ENCODE peak calls at places on chromosomes 2 and 18, in nine cellular contexts. One of them, this sample, is unnamed.

GRCh38 chr2:217055624-217056023 is 195.8 kb upstream of the TNP1 start:
- DNase-seq in AG10803: no peak
- DNase-seq in left ventricle myocardium inferior: no peak
- DNase-seq in adrenal gland: no peak
- DNase-seq in colonic mucosa: no peak
- DNase-seq in fibroblast of the aortic adventitia: no peak
- DNase-seq in breast epithelium: no peak
- DNase-seq in epithelial cell of esophagus: no peak
- DNase-seq in tibial artery: no peak
- DNase-seq in this sample: no peak

GRCh38 chr2:145749556-145749955 is 1229.6 kb upstream of the ZEB2 start:
- DNase-seq in AG10803: no peak
- DNase-seq in left ventricle myocardium inferior: no peak
- DNase-seq in adrenal gland: no peak
- DNase-seq in colonic mucosa: no peak
- DNase-seq in fibroblast of the aortic adventitia: no peak
- DNase-seq in breast epithelium: no peak
- DNase-seq in epithelial cell of esophagus: no peak
- DNase-seq in tibial artery: no peak
- DNase-seq in this sample: no peak

GRCh38 chr2:61853086-61853847 is 593 bp downstream of the FAM161A start:
- DNase-seq in AG10803: no peak
- DNase-seq in left ventricle myocardium inferior: no peak
- DNase-seq in adrenal gland: peak; percentile 24
- DNase-seq in colonic mucosa: peak; percentile 23
- DNase-seq in fibroblast of the aortic adventitia: peak; percentile 4
- DNase-seq in breast epithelium: no peak
- DNase-seq in epithelial cell of esophagus: peak; percentile 10
- DNase-seq in tibial artery: no peak
- DNase-seq in this sample: no peak

GRCh38 chr18:48749768-48750167 is 201.0 kb downstream of the SMAD7 start:
- DNase-seq in AG10803: peak; percentile 85
- DNase-seq in left ventricle myocardium inferior: peak; percentile 73
- DNase-seq in adrenal gland: no peak
- DNase-seq in colonic mucosa: no peak
- DNase-seq in fibroblast of the aortic adventitia: peak; percentile 96
- DNase-seq in breast epithelium: no peak
- DNase-seq in epithelial cell of esophagus: peak; percentile 32
- DNase-seq in tibial artery: peak; percentile 90
- DNase-seq in this sample: peak; percentile 87

GRCh38 chr18:8117008-8117376 is 492.2 kb upstream of the RAB12 start:
- DNase-seq in AG10803: peak; percentile 38
- DNase-seq in left ventricle myocardium inferior: no peak
- DNase-seq in adrenal gland: no peak
- DNase-seq in colonic mucosa: no peak
- DNase-seq in fibroblast of the aortic adventitia: peak; percentile 4
- DNase-seq in breast epithelium: no peak
- DNase-seq in epithelial cell of esophagus: peak; percentile 57
- DNase-seq in tibial artery: no peak
- DNase-seq in this sample: no peak

GRCh38 chr2:16218651-16219050 is 278.3 kb downstream of the MYCN start:
- DNase-seq in AG10803: no peak
- DNase-seq in left ventricle myocardium inferior: no peak
- DNase-seq in adrenal gland: peak; percentile 24
- DNase-seq in colonic mucosa: peak; percentile 60
- DNase-seq in fibroblast of the aortic adventitia: no peak
- DNase-seq in breast epithelium: no peak
- DNase-seq in epithelial cell of esophagus: no peak
- DNase-seq in tibial artery: peak; percentile 16
- DNase-seq in this sample: no peak

GRCh38 chr18:78660311-78660710 is 319.3 kb upstream of the SALL3 start:
- DNase-seq in AG10803: no peak
- DNase-seq in left ventricle myocardium inferior: no peak
- DNase-seq in adrenal gland: no peak
- DNase-seq in colonic mucosa: no peak
- DNase-seq in fibroblast of the aortic adventitia: no peak
- DNase-seq in breast epithelium: no peak
- DNase-seq in epithelial cell of esophagus: no peak
- DNase-seq in tibial artery: no peak
- DNase-seq in this sample: no peak

GRCh38 chr2:80288576-80288975 is 16.0 kb downstream of the LRRTM1 start:
- DNase-seq in AG10803: peak; percentile 12
- DNase-seq in left ventricle myocardium inferior: no peak
- DNase-seq in adrenal gland: no peak
- DNase-seq in colonic mucosa: no peak
- DNase-seq in fibroblast of the aortic adventitia: peak; percentile 19
- DNase-seq in breast epithelium: no peak
- DNase-seq in epithelial cell of esophagus: no peak
- DNase-seq in tibial artery: no peak
- DNase-seq in this sample: no peak

GRCh38 chr2:232362174-232362913 is 16.2 kb upstream of the ALPP start:
- DNase-seq in AG10803: no peak
- DNase-seq in left ventricle myocardium inferior: no peak
- DNase-seq in adrenal gland: no peak
- DNase-seq in colonic mucosa: no peak
- DNase-seq in fibroblast of the aortic adventitia: no peak
- DNase-seq in breast epithelium: peak; percentile 14
- DNase-seq in epithelial cell of esophagus: no peak
- DNase-seq in tibial artery: peak; percentile 39
- DNase-seq in this sample: no peak

GRCh38 chr2:211944572-211944971 is 594.0 kb downstream of the ERBB4 start:
- DNase-seq in AG10803: no peak
- DNase-seq in left ventricle myocardium inferior: no peak
- DNase-seq in adrenal gland: no peak
- DNase-seq in colonic mucosa: no peak
- DNase-seq in fibroblast of the aortic adventitia: no peak
- DNase-seq in breast epithelium: no peak
- DNase-seq in epithelial cell of esophagus: peak; percentile 38
- DNase-seq in tibial artery: no peak
- DNase-seq in this sample: no peak

GRCh38 chr2:233838726-233839446 is 15.4 kb downstream of the HJURP start:
- DNase-seq in AG10803: no peak
- DNase-seq in left ventricle myocardium inferior: no peak
- DNase-seq in adrenal gland: no peak
- DNase-seq in colonic mucosa: no peak
- DNase-seq in fibroblast of the aortic adventitia: no peak
- DNase-seq in breast epithelium: no peak
- DNase-seq in epithelial cell of esophagus: no peak
- DNase-seq in tibial artery: peak; percentile 20
- DNase-seq in this sample: peak; percentile 30

GRCh38 chr2:32039447-32040219 is at the start of gene DPY30:
- DNase-seq in AG10803: peak; percentile 93
- DNase-seq in left ventricle myocardium inferior: peak; percentile 92
- DNase-seq in adrenal gland: peak; percentile 93
- DNase-seq in colonic mucosa: peak; percentile 95
- DNase-seq in fibroblast of the aortic adventitia: peak; percentile 92
- DNase-seq in breast epithelium: peak; percentile 88
- DNase-seq in epithelial cell of esophagus: peak; percentile 94
- DNase-seq in tibial artery: peak; percentile 94
- DNase-seq in this sample: peak; percentile 90

GRCh38 chr2:61090386-61090921 is 24.8 kb downstream of the SANBR start:
- DNase-seq in AG10803: peak; percentile 53
- DNase-seq in left ventricle myocardium inferior: no peak
- DNase-seq in adrenal gland: no peak
- DNase-seq in colonic mucosa: no peak
- DNase-seq in fibroblast of the aortic adventitia: peak; percentile 8
- DNase-seq in breast epithelium: no peak
- DNase-seq in epithelial cell of esophagus: peak; percentile 1
- DNase-seq in tibial artery: no peak
- DNase-seq in this sample: no peak

GRCh38 chr2:39649491-39649890 is 16.2 kb upstream of the TMEM178A start:
- DNase-seq in AG10803: no peak
- DNase-seq in left ventricle myocardium inferior: no peak
- DNase-seq in adrenal gland: no peak
- DNase-seq in colonic mucosa: no peak
- DNase-seq in fibroblast of the aortic adventitia: no peak
- DNase-seq in breast epithelium: no peak
- DNase-seq in epithelial cell of esophagus: no peak
- DNase-seq in tibial artery: no peak
- DNase-seq in this sample: no peak

GRCh38 chr2:107669335-107669734 is 157.4 kb upstream of the RGPD4 start:
- DNase-seq in AG10803: peak; percentile 12
- DNase-seq in left ventricle myocardium inferior: no peak
- DNase-seq in adrenal gland: no peak
- DNase-seq in colonic mucosa: no peak
- DNase-seq in fibroblast of the aortic adventitia: peak; percentile 6
- DNase-seq in breast epithelium: no peak
- DNase-seq in epithelial cell of esophagus: peak; percentile 30
- DNase-seq in tibial artery: no peak
- DNase-seq in this sample: no peak

DNA sequence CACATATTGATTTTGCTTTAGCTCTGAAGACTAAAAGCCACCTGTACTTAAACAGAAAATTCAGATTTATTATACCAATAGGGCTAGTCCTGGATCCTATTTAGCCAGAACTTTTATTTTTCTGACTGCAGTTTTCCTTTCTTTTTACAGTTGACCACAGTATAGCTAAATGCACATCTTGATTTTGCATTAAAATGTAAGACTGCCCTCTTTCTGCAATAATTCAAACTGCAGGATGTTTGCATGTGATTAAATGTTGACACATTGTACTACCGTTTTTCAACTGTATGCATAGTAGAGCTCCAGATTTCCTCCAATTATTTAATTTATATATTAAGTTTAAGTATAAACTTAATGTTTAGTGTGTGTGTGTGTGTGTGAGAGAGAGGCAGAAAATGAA is 1262.9 kb downstream of the SUCLG1 start:
- DNase-seq in AG10803: peak; percentile 30
- DNase-seq in left ventricle myocardium inferior: no peak
- DNase-seq in adrenal gland: no peak
- DNase-seq in colonic mucosa: no peak
- DNase-seq in fibroblast of the aortic adventitia: peak; percentile 35
- DNase-seq in breast epithelium: no peak
- DNase-seq in epithelial cell of esophagus: peak; percentile 55
- DNase-seq in tibial artery: no peak
- DNase-seq in this sample: no peak
- TF ChIP-seq CTCF in AG10803: peak; percentile 58
- TF ChIP-seq CTCF in left ventricle myocardium inferior: peak; percentile 75
- TF ChIP-seq CTCF in adrenal gland: peak; percentile 58
- TF ChIP-seq CTCF in colonic mucosa: peak; percentile 41
- TF ChIP-seq CTCF in fibroblast of the aortic adventitia: peak; percentile 43
- TF ChIP-seq CTCF in breast epithelium: no peak
- TF ChIP-seq CTCF in epithelial cell of esophagus: peak; percentile 58
- TF ChIP-seq CTCF in tibial artery: no peak
- TF ChIP-seq CTCF in this sample: peak; percentile 73

GRCh38 chr2:86441392-86441788 is 219 bp downstream of the KDM3A start:
- DNase-seq in AG10803: peak; percentile 4
- DNase-seq in left ventricle myocardium inferior: no peak
- DNase-seq in adrenal gland: no peak
- DNase-seq in colonic mucosa: no peak
- DNase-seq in fibroblast of the aortic adventitia: no peak
- DNase-seq in breast epithelium: no peak
- DNase-seq in epithelial cell of esophagus: no peak
- DNase-seq in tibial artery: no peak
- DNase-seq in this sample: no peak

GRCh38 chr2:86445436-86445835 is 4.3 kb downstream of the KDM3A start:
- DNase-seq in AG10803: no peak
- DNase-seq in left ventricle myocardium inferior: no peak
- DNase-seq in adrenal gland: no peak
- DNase-seq in colonic mucosa: no peak
- DNase-seq in fibroblast of the aortic adventitia: no peak
- DNase-seq in breast epithelium: no peak
- DNase-seq in epithelial cell of esophagus: no peak
- DNase-seq in tibial artery: no peak
- DNase-seq in this sample: no peak

GRCh38 chr2:86442642-86443005 is 1.5 kb downstream of the KDM3A start:
- DNase-seq in AG10803: peak; percentile 91
- DNase-seq in left ventricle myocardium inferior: peak; percentile 73
- DNase-seq in adrenal gland: peak; percentile 93
- DNase-seq in colonic mucosa: peak; percentile 88
- DNase-seq in fibroblast of the aortic adventitia: peak; percentile 91
- DNase-seq in breast epithelium: peak; percentile 70
- DNase-seq in epithelial cell of esophagus: peak; percentile 96
- DNase-seq in tibial artery: peak; percentile 94
- DNase-seq in this sample: peak; percentile 95

GRCh38 chr2:86441789-86442641 is 844 bp downstream of the KDM3A start:
- DNase-seq in AG10803: peak; percentile 59
- DNase-seq in left ventricle myocardium inferior: peak; percentile 62
- DNase-seq in adrenal gland: peak; percentile 65
- DNase-seq in colonic mucosa: peak; percentile 60
- DNase-seq in fibroblast of the aortic adventitia: peak; percentile 52
- DNase-seq in breast epithelium: peak; percentile 52
- DNase-seq in epithelial cell of esophagus: peak; percentile 69
- DNase-seq in tibial artery: peak; percentile 84
- DNase-seq in this sample: peak; percentile 66

DNA sequence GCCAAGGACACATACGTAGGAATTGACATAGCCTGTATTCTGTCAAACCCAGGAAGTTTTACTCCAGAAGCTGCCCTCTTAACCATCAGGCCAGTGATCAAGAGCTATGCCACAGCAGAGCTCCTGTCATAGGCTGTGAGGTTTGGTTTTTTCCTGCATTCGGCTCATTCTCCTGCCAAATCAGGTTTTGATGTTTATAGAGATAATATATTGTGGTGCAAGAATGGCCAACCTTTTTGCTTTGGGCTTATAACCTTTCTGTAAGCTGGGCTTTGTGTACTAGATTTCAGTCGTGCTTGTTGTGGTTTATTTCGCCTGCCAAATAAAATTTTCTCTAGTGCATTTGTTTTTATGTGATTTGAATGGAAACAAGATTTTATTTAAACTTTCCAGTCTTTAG is 2.4 kb downstream of the KDM3A start:
- DNase-seq in AG10803: no peak
- DNase-seq in left ventricle myocardium inferior: no peak
- DNase-seq in adrenal gland: no peak
- DNase-seq in colonic mucosa: no peak
- DNase-seq in fibroblast of the aortic adventitia: no peak
- DNase-seq in breast epithelium: no peak
- DNase-seq in epithelial cell of esophagus: no peak
- DNase-seq in tibial artery: no peak
- DNase-seq in this sample: no peak
- H3K4me3 ChIP-seq in AG10803: peak overlapping the region; percentile 87
- H3K4me3 ChIP-seq in left ventricle myocardium inferior: peak overlapping the region; percentile 81
- H3K4me3 ChIP-seq in adrenal gland: no peak overlapping the region
- H3K4me3 ChIP-seq in colonic mucosa: peak overlapping the region; percentile 52
- H3K4me3 ChIP-seq in fibroblast of the aortic adventitia: peak overlapping the region; percentile 20
- H3K4me3 ChIP-seq in breast epithelium: peak overlapping the region; percentile 68
- H3K4me3 ChIP-seq in epithelial cell of esophagus: peak overlapping the region; percentile 81
- H3K4me3 ChIP-seq in tibial artery: peak overlapping the region; percentile 65
- H3K4me3 ChIP-seq in this sample: peak overlapping the region; percentile 84

GRCh38 chr2:14907014-14907612 is 274.6 kb downstream of the LRATD1 start:
- DNase-seq in AG10803: peak; percentile 6
- DNase-seq in left ventricle myocardium inferior: no peak
- DNase-seq in adrenal gland: no peak
- DNase-seq in colonic mucosa: no peak
- DNase-seq in fibroblast of the aortic adventitia: no peak
- DNase-seq in breast epithelium: no peak
- DNase-seq in epithelial cell of esophagus: peak; percentile 4
- DNase-seq in tibial artery: no peak
- DNase-seq in this sample: no peak
- TF ChIP-seq CTCF in AG10803: peak; percentile 21
- TF ChIP-seq CTCF in left ventricle myocardium inferior: no peak
- TF ChIP-seq CTCF in adrenal gland: no peak
- TF ChIP-seq CTCF in colonic mucosa: no peak
- TF ChIP-seq CTCF in fibroblast of the aortic adventitia: no peak
- TF ChIP-seq CTCF in breast epithelium: no peak
- TF ChIP-seq CTCF in epithelial cell of esophagus: no peak
- TF ChIP-seq CTCF in tibial artery: no peak
- TF ChIP-seq CTCF in this sample: no peak

DNA sequence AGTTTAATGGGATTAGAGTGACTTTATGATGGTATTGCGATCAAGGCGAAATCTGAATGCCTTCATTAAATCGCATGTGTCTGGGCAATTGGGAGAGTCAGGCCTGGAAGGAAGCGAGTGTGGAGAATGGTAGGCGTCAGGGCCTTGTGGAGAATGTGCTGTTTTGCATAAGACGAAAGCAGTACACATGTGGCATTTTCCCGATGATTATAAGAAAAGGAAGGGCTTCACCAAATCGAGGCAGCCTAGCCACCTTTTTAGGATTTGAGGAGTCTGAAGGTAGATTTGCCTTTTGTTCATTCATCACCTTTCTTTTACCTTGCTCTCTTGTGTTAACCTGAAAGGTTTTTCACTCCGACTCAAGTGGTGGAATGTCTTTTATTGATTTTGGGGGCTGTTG is 1.0 kb downstream of the ZNF532 start:
- DNase-seq in AG10803: no peak
- DNase-seq in left ventricle myocardium inferior: no peak
- DNase-seq in adrenal gland: no peak
- DNase-seq in colonic mucosa: no peak
- DNase-seq in fibroblast of the aortic adventitia: no peak
- DNase-seq in breast epithelium: no peak
- DNase-seq in epithelial cell of esophagus: peak; percentile 11
- DNase-seq in tibial artery: peak; percentile 23
- DNase-seq in this sample: no peak
- H3K4me3 ChIP-seq in AG10803: peak overlapping the region; percentile 57
- H3K4me3 ChIP-seq in left ventricle myocardium inferior: peak overlapping the region; percentile 73
- H3K4me3 ChIP-seq in adrenal gland: no peak overlapping the region
- H3K4me3 ChIP-seq in colonic mucosa: no peak overlapping the region
- H3K4me3 ChIP-seq in fibroblast of the aortic adventitia: no peak overlapping the region
- H3K4me3 ChIP-seq in breast epithelium: no peak overlapping the region
- H3K4me3 ChIP-seq in epithelial cell of esophagus: no peak overlapping the region
- H3K4me3 ChIP-seq in tibial artery: peak overlapping the region; percentile 52
- H3K4me3 ChIP-seq in this sample: peak overlapping the region; percentile 3

This sample was measured in right atrium auricular region.